ENCODE peak calls at places on chromosomes 4 and X, in ten cellular contexts. N, T, V, F, M, P, O, B, U and Z are unnamed samples. For H3K27me3, the result is how much of the 10 kb centered on the place peaks cover.

GRCh38 chr4:183411291-183411861 is 33.1 kb upstream of the CDKN2AIP start:
- DNase-seq in M (no peak), P (peak), O (no peak), B (no peak), V (no peak), F (no peak), N (no peak), U (no peak), T (no peak), Z (no peak)

GRCh38 chr4:186942745-186943606 is 219.3 kb upstream of the FAT1 start:
- DNase-seq in B (peak), V (peak), P (no peak), M (no peak), T (peak), U (no peak), F (peak), N (peak), O (no peak), Z (no peak)

GRCh38 chr4:106421441-106422296 is 53.1 kb upstream of the GIMD1 start:
- DNase-seq in T (peak), V (no peak), M (no peak), F (no peak), N (no peak), O (no peak), B (no peak), U (no peak), P (no peak), Z (no peak)

GRCh38 chr4:78293841-78294301 is 236.7 kb downstream of the FRAS1 start:
- DNase-seq in P (peak), U (no peak), T (no peak), F (no peak), M (no peak), O (no peak), B (no peak), V (peak), N (no peak), Z (no peak)

GRCh38 chr4:8583655-8584025 is 3.4 kb downstream of the GPR78 start:
- DNase-seq in F (peak), T (no peak), O (no peak), U (no peak), M (no peak), B (no peak), N (no peak), P (no peak), V (no peak), Z (peak)

GRCh38 chr4:7000421-7001176 is 42.6 kb upstream of the TADA2B start:
- DNase-seq in P (no peak), V (no peak), N (no peak), F (no peak), T (no peak), B (no peak), M (no peak), O (no peak), U (no peak), Z (no peak)

GRCh38 chr4:95506264-95506663 is 42.5 kb downstream of the UNC5C start:
- DNase-seq in B (no peak), F (no peak), U (no peak), P (no peak), M (no peak), T (no peak), N (no peak), O (no peak), V (peak), Z (no peak)

GRCh38 chrX:31333181-31333831 is 261.5 kb upstream of the FTHL17 start:
- DNase-seq in U (no peak), F (no peak), V (peak), M (no peak), P (no peak), O (no peak), N (no peak), B (no peak), T (peak), Z (no peak)

GRCh38 chr4:79662651-79663050 is 254.6 kb upstream of the GK2 start:
- DNase-seq in M (no peak), V (no peak), F (no peak), U (no peak), T (no peak), O (no peak), B (no peak), P (no peak), N (no peak), Z (no peak)

GRCh38 chr4:112765317-112765989 is 128.5 kb downstream of the LARP7 start:
- DNase-seq in U (no peak), B (no peak), O (no peak), N (no peak), P (no peak), T (peak), M (no peak), V (peak), F (no peak), Z (no peak)

GRCh38 chr4:52019941-52020657 is at the start of gene LRRC66:
- DNase-seq in M (no peak), T (peak), F (no peak), U (no peak), V (no peak), P (no peak), O (no peak), B (peak), N (no peak), Z (no peak)

GRCh38 chrX:264634-265455 is 16.3 kb upstream of the PLCXD1 start:
- DNase-seq in T (peak), B (no peak), P (no peak), V (no peak), O (no peak), U (peak), M (no peak), N (no peak), F (peak), Z (peak)

GRCh38 chr4:21768349-21769310 is 179.9 kb downstream of the KCNIP4 start:
- DNase-seq in O (no peak), T (peak), V (peak), P (no peak), M (no peak), U (no peak), F (no peak), B (no peak), N (peak), Z (no peak)

GRCh38 chrX:48942895-48943294 is 14.5 kb downstream of the OTUD5 start:
- DNase-seq in F (no peak), O (peak), U (no peak), P (no peak), N (no peak), M (no peak), B (no peak), V (no peak), T (no peak), Z (no peak)

GRCh38 chrX:19958530-19959486 is 32.1 kb downstream of the BCLAF3 start:
- DNase-seq in B (peak), U (no peak), V (peak), F (no peak), M (no peak), T (no peak), O (no peak), N (no peak), P (no peak), Z (no peak)

GRCh38 chr4:172514011-172514410 is 654.6 kb upstream of the GALNT7 start:
- DNase-seq in B (no peak), M (no peak), T (peak), N (peak), V (no peak), O (no peak), U (no peak), F (no peak), P (no peak), Z (no peak)

GRCh38 chrX:123185714-123186113 is 1.6 kb downstream of the GRIA3 start:
- DNase-seq in B (no peak), P (no peak), V (no peak), U (no peak), O (no peak), F (no peak), M (no peak), T (no peak), N (no peak), Z (no peak)
- H3K4me3 ChIP-seq in B (peak), P (no peak), V (peak), U (no peak), O (peak), F (peak), M (no peak), T (peak), N (no peak), Z (no peak)

GRCh38 chrX:140389331-140389730 is 115.5 kb downstream of the SOX3 start:
- DNase-seq in N (no peak), M (no peak), U (no peak), P (no peak), T (no peak), V (no peak), F (no peak), O (no peak), B (no peak), Z (no peak)

GRCh38 chrX:140393507-140393906 is 111.4 kb downstream of the SOX3 start:
- DNase-seq in P (no peak), T (no peak), O (no peak), V (no peak), B (no peak), M (no peak), F (no peak), N (no peak), U (no peak), Z (no peak)

GRCh38 chrX:140391313-140391712 is 113.6 kb downstream of the SOX3 start:
- DNase-seq in P (no peak), T (no peak), F (no peak), N (no peak), B (no peak), M (no peak), U (no peak), O (no peak), V (no peak), Z (no peak)
- H3K27me3 ChIP-seq in P (under half), T (under half), F (under half), N (under half), B (under half), M (under half), U (under half), O (under half), V (under half), Z (under half)

GRCh38 chrX:139702658-139703057 is 5.3 kb downstream of the MCF2 start:
- DNase-seq in O (no peak), M (no peak), P (no peak), F (no peak), V (no peak), U (no peak), N (no peak), B (no peak), T (no peak), Z (no peak)
- H3K4me3 ChIP-seq in O (no peak), M (no peak), P (no peak), F (no peak), V (no peak), U (no peak), N (no peak), B (no peak), T (no peak), Z (no peak)

GRCh38 chrX:149962010-149962409 is 23.7 kb upstream of the EOLA2 start:
- DNase-seq in V (no peak), N (no peak), M (no peak), B (no peak), U (no peak), O (no peak), P (no peak), T (no peak), F (no peak), Z (no peak)

GRCh38 chrX:149962859-149963757 is 24.8 kb upstream of the EOLA2 start:
- DNase-seq in V (peak), U (no peak), T (peak), P (peak), O (peak), F (peak), M (no peak), N (peak), B (peak), Z (no peak)

DNA sequence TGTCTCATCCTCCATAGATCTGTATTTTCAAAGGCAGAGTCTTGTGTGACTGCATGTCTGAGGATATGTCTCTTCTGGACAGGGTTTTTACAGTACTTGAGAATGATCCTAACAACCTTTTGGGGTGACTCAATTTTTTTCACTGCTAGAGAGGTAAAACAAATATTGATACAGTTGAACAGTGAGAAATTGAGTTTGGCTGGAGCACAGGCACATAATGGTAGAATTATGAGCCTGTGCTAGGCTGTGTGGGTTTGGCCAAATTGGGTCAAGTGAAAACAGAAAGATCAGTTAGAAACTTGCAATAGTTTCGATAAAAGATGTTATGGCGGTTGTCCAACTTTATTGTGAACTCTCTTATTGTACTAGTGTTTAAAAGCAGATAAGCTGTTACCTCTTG is 23.3 kb upstream of the EOLA2 start:
- DNase-seq in M (no peak), P (no peak), B (no peak), V (no peak), N (no peak), U (no peak), F (no peak), T (no peak), O (no peak), Z (no peak)
- H3K27me3 ChIP-seq in M (under half), P (under half), B (under half), V (under half), N (under half), U (under half), F (under half), T (under half), O (under half), Z (under half)

GRCh38 chrX:103537871-103538387 is 18.6 kb upstream of the RAB40A start:
- DNase-seq in V (no peak), F (no peak), U (no peak), M (no peak), B (no peak), P (no peak), N (no peak), T (no peak), O (no peak), Z (no peak)
- H3K4me3 ChIP-seq in V (no peak), F (no peak), U (no peak), M (no peak), B (no peak), P (no peak), N (no peak), T (no peak), O (no peak), Z (no peak)

GRCh38 chr4:181225616-181226261 is 1017.5 kb upstream of the TENM3 start:
- DNase-seq in B (no peak), V (no peak), U (no peak), F (no peak), T (no peak), N (no peak), P (no peak), M (no peak), O (no peak), Z (no peak)

GRCh38 chr4:181219783-181220416 is 1023.3 kb upstream of the TENM3 start:
- DNase-seq in T (no peak), F (no peak), B (no peak), N (no peak), O (no peak), U (no peak), M (no peak), P (no peak), V (no peak), Z (no peak)

DNA sequence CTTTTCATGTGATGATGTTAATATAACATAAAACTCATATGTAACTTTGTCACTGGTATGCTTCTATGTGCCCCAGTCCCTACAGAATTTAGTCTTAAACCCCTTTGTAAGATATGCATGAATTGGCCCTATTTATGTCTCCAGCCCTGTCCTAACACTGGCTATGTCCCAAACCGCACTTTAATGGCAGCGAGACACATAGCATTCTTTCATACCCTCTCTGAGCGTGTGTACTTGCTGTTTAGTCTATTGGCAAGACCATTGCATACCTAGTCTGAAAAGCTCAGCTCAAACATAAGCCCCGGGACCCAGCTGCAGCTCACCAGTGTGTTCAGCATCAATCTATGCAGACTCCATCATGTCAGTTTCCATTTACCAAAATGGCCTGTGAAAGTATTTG is 1018.4 kb upstream of the TENM3 start:
- DNase-seq in T (no peak), V (no peak), P (no peak), M (no peak), O (no peak), U (no peak), N (no peak), F (no peak), B (no peak), Z (no peak)
- H3K27me3 ChIP-seq in T (under half), V (under half), P (under half), M (under half), O (under half), U (under half), N (under half), F (under half), B (under half), Z (under half)

GRCh38 chr4:113957961-113958360 is 21.5 kb downstream of the ARSJ start:
- DNase-seq in B (no peak), F (no peak), U (no peak), O (no peak), P (peak), V (peak), T (no peak), M (no peak), N (no peak), Z (no peak)

GRCh38 chr4:113962719-113963274 is 16.6 kb downstream of the ARSJ start:
- DNase-seq in B (no peak), M (no peak), U (no peak), V (no peak), O (no peak), T (no peak), N (no peak), F (no peak), P (no peak), Z (no peak)

GRCh38 chr4:113961322-113961698 is 18.1 kb downstream of the ARSJ start:
- DNase-seq in O (no peak), U (no peak), M (no peak), F (no peak), P (peak), N (no peak), V (peak), T (no peak), B (no peak), Z (no peak)

GRCh38 chr4:113958766-113959540 is 20.5 kb downstream of the ARSJ start:
- DNase-seq in V (peak), O (no peak), B (no peak), T (peak), N (no peak), F (no peak), M (no peak), P (peak), U (no peak), Z (no peak)

DNA sequence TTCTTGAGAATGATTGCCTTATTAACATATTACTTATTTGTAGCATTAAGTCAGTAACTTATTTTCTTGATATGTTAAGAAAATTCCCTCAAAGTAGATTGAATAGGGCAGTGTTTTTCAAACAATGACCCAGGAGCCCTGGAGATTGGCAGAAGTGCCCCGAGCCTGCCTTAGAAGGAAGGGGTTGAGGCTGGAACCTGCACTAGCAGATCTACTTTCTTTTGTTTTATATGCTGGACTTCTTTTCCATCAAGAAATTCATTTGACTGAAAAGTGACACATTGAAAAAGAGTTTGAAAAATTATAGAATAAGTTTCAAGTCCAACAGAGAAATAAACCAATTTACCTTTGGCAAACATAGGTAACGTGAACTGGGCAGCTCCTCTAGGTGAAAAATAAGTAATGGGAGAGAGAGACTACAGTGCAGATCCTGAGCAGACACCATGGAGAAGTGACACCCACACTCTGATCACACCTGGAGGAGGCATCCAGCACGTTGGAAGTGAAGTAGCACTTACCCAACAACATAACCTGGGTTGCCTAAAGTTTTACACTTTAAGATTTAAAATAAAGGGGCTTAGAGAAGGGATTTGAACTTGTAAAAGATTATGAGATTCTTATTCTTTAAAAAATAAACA is 18.6 kb downstream of the ARSJ start:
- DNase-seq in V (no peak), O (no peak), P (no peak), N (no peak), M (no peak), T (no peak), F (no peak), B (no peak), U (no peak), Z (no peak)
- H3K4me3 ChIP-seq in V (no peak), O (no peak), P (no peak), N (no peak), M (no peak), T (no peak), F (no peak), B (no peak), U (no peak), Z (no peak)